ENCODE peak calls at places on chromosome 17, in nine cellular contexts. K, N, W, V, B, I, G, Z and C are unnamed samples.

GRCh38 chr17:62321451-62321850 is 58.9 kb upstream of the EFCAB3 start:
- DNase-seq in K (no peak), N (no peak), W (peak), V (no peak), B (no peak), I (no peak), G (peak), Z (peak), C (no peak)

GRCh38 chr17:80107231-80108021 is 6.0 kb downstream of the GAA start:
- DNase-seq in K (no peak), N (no peak), W (no peak), V (no peak), B (no peak), I (no peak), G (no peak), Z (no peak), C (no peak)

GRCh38 chr17:68616334-68616733 is 15.2 kb upstream of the FAM20A start:
- DNase-seq in K (no peak), N (no peak), W (no peak), V (no peak), B (no peak), I (no peak), G (no peak), Z (no peak), C (no peak)

GRCh38 chr17:50037321-50038107 is 18.4 kb upstream of the ITGA3 start:
- DNase-seq in K (no peak), N (peak), W (no peak), V (no peak), B (peak), I (peak), G (peak), Z (peak), C (no peak)

GRCh38 chr17:4944163-4944553 is 4.1 kb downstream of the RNF167 start:
- DNase-seq in K (no peak), N (no peak), W (no peak), V (no peak), B (no peak), I (no peak), G (no peak), Z (no peak), C (no peak)

GRCh38 chr17:73139296-73139695 is 25.5 kb upstream of the SSTR2 start:
- DNase-seq in K (no peak), N (no peak), W (no peak), V (no peak), B (no peak), I (no peak), G (no peak), Z (no peak), C (no peak)

GRCh38 chr17:38454528-38454927 is 26.3 kb downstream of the ARHGAP23 start:
- DNase-seq in K (no peak), N (peak), W (no peak), V (peak), B (peak), I (peak), G (peak), Z (peak), C (no peak)

GRCh38 chr17:3534881-3535252 is 22.7 kb downstream of the TRPV3 start:
- DNase-seq in K (no peak), N (peak), W (peak), V (no peak), B (no peak), I (peak), G (peak), Z (peak), C (no peak)

GRCh38 chr17:1164935-1165556 is 14.7 kb downstream of the ABR start:
- DNase-seq in K (no peak), N (no peak), W (no peak), V (no peak), B (no peak), I (no peak), G (no peak), Z (no peak), C (no peak)

GRCh38 chr17:10192500-10192899 is 5.9 kb downstream of the GAS7 start:
- DNase-seq in K (no peak), N (no peak), W (no peak), V (no peak), B (no peak), I (no peak), G (no peak), Z (no peak), C (no peak)

GRCh38 chr17:60534010-60534555 is 8.0 kb upstream of the APPBP2 start:
- DNase-seq in K (no peak), N (peak), W (peak), V (no peak), B (no peak), I (no peak), G (no peak), Z (no peak), C (no peak)

GRCh38 chr17:6079960-6080359 is 9.8 kb downstream of the WSCD1 start:
- DNase-seq in K (no peak), N (no peak), W (no peak), V (no peak), B (no peak), I (no peak), G (no peak), Z (no peak), C (no peak)

GRCh38 chr17:65072577-65073178 is 16.1 kb upstream of the GNA13 start:
- DNase-seq in K (no peak), N (no peak), W (no peak), V (no peak), B (no peak), I (no peak), G (no peak), Z (no peak), C (no peak)

GRCh38 chr17:36136031-36136430 is 32.4 kb downstream of the CCL4 start:
- DNase-seq in K (no peak), N (no peak), W (no peak), V (no peak), B (no peak), I (no peak), G (no peak), Z (no peak), C (no peak)

GRCh38 chr17:74417178-74418045 is 14.5 kb upstream of the GPRC5C start:
- DNase-seq in K (no peak), N (no peak), W (no peak), V (peak), B (peak), I (peak), G (no peak), Z (peak), C (no peak)

GRCh38 chr17:63434951-63435571 is 11.0 kb downstream of the CYB561 start:
- DNase-seq in K (no peak), N (peak), W (peak), V (peak), B (peak), I (peak), G (peak), Z (peak), C (no peak)

GRCh38 chr17:71521724-71522123 is 599.1 kb upstream of the SOX9 start:
- DNase-seq in K (no peak), N (no peak), W (no peak), V (no peak), B (no peak), I (peak), G (no peak), Z (no peak), C (no peak)
- TF ChIP-seq CTCF in K (no peak), N (no peak), W (no peak), V (no peak), B (no peak), I (no peak), G (no peak), Z (no peak), C (no peak)

GRCh38 chr17:44070455-44071197 is at the start of gene G6PC3:
- DNase-seq in K (peak), N (peak), W (peak), V (peak), B (peak), I (peak), G (peak), Z (peak), C (peak)
- TF ChIP-seq CTCF in K (no peak), N (peak), W (peak), V (no peak), B (peak), I (no peak), G (no peak), Z (no peak), C (no peak)

DNA sequence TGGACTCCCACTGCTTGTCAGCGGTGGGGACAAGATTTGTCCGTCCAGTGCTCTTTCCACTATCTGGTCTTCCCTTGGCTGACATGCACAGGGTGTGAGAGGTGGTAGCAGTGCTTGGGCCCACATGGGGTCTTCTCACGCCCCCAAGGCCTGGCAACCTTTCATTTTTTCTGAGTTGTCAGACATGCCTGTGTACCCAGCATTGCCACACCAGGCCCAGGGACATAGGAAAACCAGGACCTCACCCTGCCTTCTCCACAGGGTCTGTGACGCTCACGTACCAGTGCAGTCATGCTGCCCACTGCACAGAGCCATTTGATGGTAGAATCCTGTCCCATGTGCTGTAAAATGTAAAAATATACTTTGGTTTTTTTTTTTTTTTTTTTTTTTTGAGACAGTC is 57.8 kb downstream of the B9D1 start:
- DNase-seq in K (no peak), N (no peak), W (peak), V (no peak), B (no peak), I (no peak), G (no peak), Z (no peak), C (no peak)
- TF ChIP-seq CTCF in K (no peak), N (no peak), W (no peak), V (no peak), B (no peak), I (no peak), G (no peak), Z (no peak), C (no peak)

GRCh38 chr17:78738245-78738644 is 43.8 kb downstream of the CYTH1 start:
- DNase-seq in K (no peak), N (no peak), W (peak), V (no peak), B (no peak), I (no peak), G (no peak), Z (no peak), C (no peak)
- TF ChIP-seq CTCF in K (no peak), N (no peak), W (no peak), V (no peak), B (no peak), I (no peak), G (no peak), Z (no peak), C (no peak)

GRCh38 chr17:31527606-31528005 is 136.1 kb downstream of the RAB11FIP4 start:
- DNase-seq in K (no peak), N (peak), W (no peak), V (no peak), B (peak), I (no peak), G (peak), Z (peak), C (no peak)

GRCh38 chr17:31523862-31524730 is 132.6 kb downstream of the RAB11FIP4 start:
- DNase-seq in K (no peak), N (no peak), W (no peak), V (no peak), B (no peak), I (no peak), G (no peak), Z (no peak), C (no peak)

GRCh38 chr17:31524926-31525800 is 133.7 kb downstream of the RAB11FIP4 start:
- DNase-seq in K (peak), N (peak), W (peak), V (peak), B (peak), I (peak), G (peak), Z (peak), C (peak)

GRCh38 chr17:31528291-31528874 is 136.9 kb downstream of the RAB11FIP4 start:
- DNase-seq in K (no peak), N (no peak), W (no peak), V (no peak), B (no peak), I (no peak), G (no peak), Z (no peak), C (no peak)

GRCh38 chr17:31525801-31526549 is 134.5 kb downstream of the RAB11FIP4 start:
- DNase-seq in K (no peak), N (no peak), W (peak), V (no peak), B (no peak), I (no peak), G (no peak), Z (no peak), C (no peak)
- TF ChIP-seq CTCF in K (peak), N (peak), W (peak), V (no peak), B (peak), I (peak), G (peak), Z (peak), C (peak)

DNA sequence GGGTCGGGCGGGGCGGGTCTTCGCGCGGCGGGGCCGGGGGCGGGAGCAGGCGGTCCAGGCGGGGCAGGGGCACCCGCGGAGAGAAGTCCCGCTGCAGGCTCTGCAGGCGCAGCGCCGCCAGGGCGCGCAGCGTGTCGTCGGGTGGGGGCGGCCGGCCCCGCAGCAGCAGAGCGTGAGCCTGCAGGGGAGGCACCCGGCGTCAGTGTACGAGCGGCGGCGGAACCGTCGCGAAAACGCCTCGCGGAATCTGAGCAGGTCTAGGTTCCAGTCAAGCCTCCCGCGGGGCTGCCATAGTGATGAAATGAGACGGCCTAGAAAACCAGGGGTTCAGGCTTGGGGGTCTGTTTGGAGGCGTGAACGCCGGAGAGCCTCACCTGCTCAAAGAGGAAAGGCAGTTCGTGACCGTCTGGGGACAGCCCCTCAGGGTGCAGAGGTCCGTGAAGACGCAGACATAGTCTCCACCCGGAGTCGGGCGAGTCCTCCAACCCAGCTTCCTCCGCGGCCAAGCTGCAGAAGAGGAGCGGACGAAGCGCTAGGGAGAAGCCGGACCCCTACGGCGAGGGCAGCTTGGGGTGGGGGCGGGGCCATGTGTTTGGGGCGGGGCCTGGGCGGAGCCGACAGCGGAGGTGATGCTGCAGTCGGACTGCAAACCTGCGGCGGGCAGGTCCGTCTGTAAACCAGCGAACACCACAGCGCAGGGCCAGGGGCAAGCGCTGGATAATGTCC is 6.4 kb downstream of the PLEKHH3 start:
- DNase-seq in K (no peak), N (no peak), W (peak), V (no peak), B (no peak), I (no peak), G (no peak), Z (no peak), C (no peak)
- TF ChIP-seq CTCF in K (peak), N (no peak), W (peak), V (no peak), B (no peak), I (no peak), G (no peak), Z (no peak), C (peak)

GRCh38 chr17:77208217-77208808 is 67.5 kb downstream of the SEC14L1 start:
- DNase-seq in K (no peak), N (peak), W (peak), V (no peak), B (peak), I (no peak), G (peak), Z (peak), C (no peak)
- TF ChIP-seq CTCF in K (peak), N (peak), W (peak), V (no peak), B (peak), I (no peak), G (peak), Z (peak), C (peak)